ENCODE peak calls at places on chromosomes 2 and 18, in nine cellular contexts. H is psoas muscle; M is kidney glomerular epithelial cell; T is fibroblast of pulmonary artery; Z is mesenchymal stem cell; F is RKO; I is ureter; N is fibroblast of the aortic adventitia; K is activated T-helper 1 cell treated with anti-CD3 and anti-CD28 coated beads, Interleukin-2, amount 50 U/mL, for 16 hours. C is an unnamed sample.

GRCh38 chr2:238700506-238701050 is 147.3 kb upstream of the TWIST2 start:
- DNase-seq in H (no peak), F (no peak), T (no peak), M (no peak), N (no peak), I (no peak), K (no peak), Z (no peak), C (no peak)

GRCh38 chr2:178241852-178242551 is 47.7 kb downstream of the OSBPL6 start:
- DNase-seq in F (peak), H (no peak), T (peak), Z (peak), M (peak), N (peak), I (peak), K (no peak), C (peak)

GRCh38 chr2:59176737-59177136 is 935.6 kb upstream of the FANCL start:
- DNase-seq in Z (no peak), K (no peak), T (no peak), H (no peak), I (no peak), F (peak), N (no peak), M (no peak), C (no peak)

GRCh38 chr2:12539771-12540170 is 177.0 kb upstream of the TRIB2 start:
- DNase-seq in N (no peak), F (no peak), Z (no peak), T (no peak), H (no peak), I (no peak), M (no peak), K (no peak), C (no peak)

GRCh38 chr2:61759718-61760117 is 94.1 kb downstream of the FAM161A start:
- DNase-seq in I (no peak), H (no peak), K (no peak), M (no peak), T (peak), N (peak), F (peak), Z (peak), C (peak)

GRCh38 chr2:224650815-224651439 is 65.2 kb downstream of the CCDC195 start:
- DNase-seq in I (no peak), F (peak), T (peak), N (peak), Z (peak), H (no peak), K (no peak), M (peak), C (peak)

GRCh38 chr2:201466050-201466660 is 14.6 kb downstream of the STRADB start:
- DNase-seq in K (no peak), M (no peak), Z (peak), H (no peak), I (no peak), F (peak), N (peak), T (peak), C (peak)

GRCh38 chr2:54728669-54729120 is 5.2 kb downstream of the EML6 start:
- DNase-seq in M (peak), I (no peak), N (peak), Z (peak), F (peak), H (no peak), K (no peak), T (peak), C (peak)

GRCh38 chr2:15241208-15241607 is 319.9 kb downstream of the NBAS start:
- DNase-seq in H (no peak), F (no peak), Z (no peak), I (no peak), M (no peak), K (no peak), T (peak), N (no peak), C (no peak)

GRCh38 chr2:4903676-4904348 is 788.4 kb upstream of the SOX11 start:
- DNase-seq in M (no peak), H (no peak), Z (no peak), I (no peak), N (no peak), T (no peak), K (no peak), F (no peak), C (no peak)

GRCh38 chr18:46555213-46555612 is 101.8 kb downstream of the LOXHD1 start:
- DNase-seq in T (no peak), H (no peak), Z (no peak), N (no peak), F (no peak), K (no peak), I (no peak), M (no peak), C (no peak)

GRCh38 chr2:7108792-7109557 is 191.8 kb downstream of the RNF144A start:
- DNase-seq in I (no peak), H (no peak), Z (no peak), T (no peak), N (no peak), K (no peak), F (no peak), M (no peak), C (no peak)

GRCh38 chr2:216308532-216308931 is 63.8 kb downstream of the MARCHF4 start:
- DNase-seq in K (no peak), Z (peak), H (no peak), F (no peak), N (no peak), M (peak), T (peak), I (no peak), C (peak)

GRCh38 chr2:207223051-207223450 is 57.3 kb upstream of the KLF7 start:
- DNase-seq in N (no peak), H (no peak), T (peak), Z (peak), K (no peak), F (peak), I (no peak), M (peak), C (peak)